ENCODE peak calls at places on chromosomes 2 and 18, in four cellular contexts. One of them, this sample, is unnamed.

GRCh38 chr2:174787485-174788205 is 23.4 kb upstream of the CHRNA1 start:
- DNase-seq in progenitor cell of endocrine pancreas: no peak
- DNase-seq in HCT116: no peak
- DNase-seq in stimulated activated CD4-positive, alpha-beta T cell treated with anti-CD3 and anti-CD28 coated beads, Interleukin-1b, Interleukin-23, amount 100 ng/mL, for 4 hours: no peak
- DNase-seq in this sample: peak

GRCh38 chr2:215764441-215765048 is 248.8 kb downstream of the MREG start:
- DNase-seq in progenitor cell of endocrine pancreas: no peak
- DNase-seq in HCT116: no peak
- DNase-seq in stimulated activated CD4-positive, alpha-beta T cell treated with anti-CD3 and anti-CD28 coated beads, Interleukin-1b, Interleukin-23, amount 100 ng/mL, for 4 hours: no peak
- DNase-seq in this sample: no peak

GRCh38 chr2:35960596-35960995 is 395.0 kb upstream of the CRIM1 start:
- DNase-seq in progenitor cell of endocrine pancreas: no peak
- DNase-seq in HCT116: no peak
- DNase-seq in stimulated activated CD4-positive, alpha-beta T cell treated with anti-CD3 and anti-CD28 coated beads, Interleukin-1b, Interleukin-23, amount 100 ng/mL, for 4 hours: no peak
- DNase-seq in this sample: no peak

GRCh38 chr2:228841475-228841874 is 429.6 kb downstream of the PID1 start:
- DNase-seq in progenitor cell of endocrine pancreas: no peak
- DNase-seq in HCT116: no peak
- DNase-seq in stimulated activated CD4-positive, alpha-beta T cell treated with anti-CD3 and anti-CD28 coated beads, Interleukin-1b, Interleukin-23, amount 100 ng/mL, for 4 hours: no peak
- DNase-seq in this sample: no peak

GRCh38 chr18:72833471-72833870 is 34.3 kb downstream of the NETO1 start:
- DNase-seq in progenitor cell of endocrine pancreas: no peak
- DNase-seq in HCT116: no peak
- DNase-seq in stimulated activated CD4-positive, alpha-beta T cell treated with anti-CD3 and anti-CD28 coated beads, Interleukin-1b, Interleukin-23, amount 100 ng/mL, for 4 hours: no peak
- DNase-seq in this sample: no peak

GRCh38 chr2:84958135-84959044 is 12.6 kb upstream of the KCMF1 start:
- DNase-seq in progenitor cell of endocrine pancreas: no peak
- DNase-seq in HCT116: peak
- DNase-seq in stimulated activated CD4-positive, alpha-beta T cell treated with anti-CD3 and anti-CD28 coated beads, Interleukin-1b, Interleukin-23, amount 100 ng/mL, for 4 hours: no peak
- DNase-seq in this sample: peak

GRCh38 chr2:7649461-7650228 is 732.4 kb downstream of the RNF144A start:
- DNase-seq in progenitor cell of endocrine pancreas: no peak
- DNase-seq in HCT116: no peak
- DNase-seq in stimulated activated CD4-positive, alpha-beta T cell treated with anti-CD3 and anti-CD28 coated beads, Interleukin-1b, Interleukin-23, amount 100 ng/mL, for 4 hours: no peak
- DNase-seq in this sample: no peak

GRCh38 chr2:218898109-218898878 is 17.6 kb downstream of the WNT10A start:
- DNase-seq in progenitor cell of endocrine pancreas: peak
- DNase-seq in HCT116: no peak
- DNase-seq in stimulated activated CD4-positive, alpha-beta T cell treated with anti-CD3 and anti-CD28 coated beads, Interleukin-1b, Interleukin-23, amount 100 ng/mL, for 4 hours: peak
- DNase-seq in this sample: no peak

GRCh38 chr2:160752475-160753330 is 259.1 kb upstream of the RBMS1 start:
- DNase-seq in progenitor cell of endocrine pancreas: no peak
- DNase-seq in HCT116: no peak
- DNase-seq in stimulated activated CD4-positive, alpha-beta T cell treated with anti-CD3 and anti-CD28 coated beads, Interleukin-1b, Interleukin-23, amount 100 ng/mL, for 4 hours: no peak
- DNase-seq in this sample: no peak

GRCh38 chr2:174561283-174562275 is 36.0 kb downstream of the WIPF1 start:
- DNase-seq in progenitor cell of endocrine pancreas: no peak
- DNase-seq in HCT116: no peak
- DNase-seq in stimulated activated CD4-positive, alpha-beta T cell treated with anti-CD3 and anti-CD28 coated beads, Interleukin-1b, Interleukin-23, amount 100 ng/mL, for 4 hours: no peak
- DNase-seq in this sample: no peak

GRCh38 chr2:98614024-98614739 is 5.8 kb downstream of the UNC50 start:
- DNase-seq in progenitor cell of endocrine pancreas: no peak
- DNase-seq in HCT116: no peak
- DNase-seq in stimulated activated CD4-positive, alpha-beta T cell treated with anti-CD3 and anti-CD28 coated beads, Interleukin-1b, Interleukin-23, amount 100 ng/mL, for 4 hours: no peak
- DNase-seq in this sample: no peak

GRCh38 chr2:33051586-33052385 is 105.0 kb downstream of the LTBP1 start:
- DNase-seq in progenitor cell of endocrine pancreas: no peak
- DNase-seq in HCT116: no peak
- DNase-seq in stimulated activated CD4-positive, alpha-beta T cell treated with anti-CD3 and anti-CD28 coated beads, Interleukin-1b, Interleukin-23, amount 100 ng/mL, for 4 hours: no peak
- DNase-seq in this sample: no peak

GRCh38 chr2:175126661-175127060 is 41.3 kb downstream of the ATF2 start:
- DNase-seq in progenitor cell of endocrine pancreas: no peak
- DNase-seq in HCT116: no peak
- DNase-seq in stimulated activated CD4-positive, alpha-beta T cell treated with anti-CD3 and anti-CD28 coated beads, Interleukin-1b, Interleukin-23, amount 100 ng/mL, for 4 hours: no peak
- DNase-seq in this sample: no peak

GRCh38 chr18:6557470-6558245 is 142.9 kb upstream of the L3MBTL4 start:
- DNase-seq in progenitor cell of endocrine pancreas: no peak
- DNase-seq in HCT116: no peak
- DNase-seq in stimulated activated CD4-positive, alpha-beta T cell treated with anti-CD3 and anti-CD28 coated beads, Interleukin-1b, Interleukin-23, amount 100 ng/mL, for 4 hours: no peak
- DNase-seq in this sample: no peak

GRCh38 chr2:44596537-44597320 is 235.0 kb downstream of the CAMKMT start:
- DNase-seq in progenitor cell of endocrine pancreas: no peak
- DNase-seq in HCT116: no peak
- DNase-seq in stimulated activated CD4-positive, alpha-beta T cell treated with anti-CD3 and anti-CD28 coated beads, Interleukin-1b, Interleukin-23, amount 100 ng/mL, for 4 hours: no peak
- DNase-seq in this sample: no peak

GRCh38 chr18:35039633-35040032 is 1.6 kb upstream of the MAPRE2 start:
- DNase-seq in progenitor cell of endocrine pancreas: no peak
- DNase-seq in HCT116: no peak
- DNase-seq in stimulated activated CD4-positive, alpha-beta T cell treated with anti-CD3 and anti-CD28 coated beads, Interleukin-1b, Interleukin-23, amount 100 ng/mL, for 4 hours: no peak
- DNase-seq in this sample: no peak

GRCh38 chr2:187338679-187339121 is 109.4 kb downstream of the CALCRL start:
- DNase-seq in progenitor cell of endocrine pancreas: no peak
- DNase-seq in HCT116: no peak
- DNase-seq in stimulated activated CD4-positive, alpha-beta T cell treated with anti-CD3 and anti-CD28 coated beads, Interleukin-1b, Interleukin-23, amount 100 ng/mL, for 4 hours: no peak
- DNase-seq in this sample: no peak

GRCh38 chr2:53632714-53633113 is 134.9 kb upstream of the CHAC2 start:
- DNase-seq in progenitor cell of endocrine pancreas: no peak
- DNase-seq in HCT116: no peak
- DNase-seq in stimulated activated CD4-positive, alpha-beta T cell treated with anti-CD3 and anti-CD28 coated beads, Interleukin-1b, Interleukin-23, amount 100 ng/mL, for 4 hours: no peak
- DNase-seq in this sample: no peak

GRCh38 chr18:63542069-63542468 is at the start of gene SERPINB12:
- DNase-seq in progenitor cell of endocrine pancreas: no peak
- DNase-seq in HCT116: no peak
- DNase-seq in stimulated activated CD4-positive, alpha-beta T cell treated with anti-CD3 and anti-CD28 coated beads, Interleukin-1b, Interleukin-23, amount 100 ng/mL, for 4 hours: no peak
- DNase-seq in this sample: no peak

GRCh38 chr2:218125626-218126080 is at the start of gene CXCR2:
- DNase-seq in progenitor cell of endocrine pancreas: no peak
- DNase-seq in HCT116: no peak
- DNase-seq in stimulated activated CD4-positive, alpha-beta T cell treated with anti-CD3 and anti-CD28 coated beads, Interleukin-1b, Interleukin-23, amount 100 ng/mL, for 4 hours: no peak
- DNase-seq in this sample: no peak

GRCh38 chr2:23524261-23524706 is 139.3 kb downstream of the KLHL29 start:
- DNase-seq in progenitor cell of endocrine pancreas: no peak
- DNase-seq in HCT116: peak
- DNase-seq in stimulated activated CD4-positive, alpha-beta T cell treated with anti-CD3 and anti-CD28 coated beads, Interleukin-1b, Interleukin-23, amount 100 ng/mL, for 4 hours: no peak
- DNase-seq in this sample: no peak

GRCh38 chr18:47413327-47413726 is 161.9 kb upstream of the SKOR2 start:
- DNase-seq in progenitor cell of endocrine pancreas: no peak
- DNase-seq in HCT116: no peak
- DNase-seq in stimulated activated CD4-positive, alpha-beta T cell treated with anti-CD3 and anti-CD28 coated beads, Interleukin-1b, Interleukin-23, amount 100 ng/mL, for 4 hours: no peak
- DNase-seq in this sample: no peak

GRCh38 chr2:237588044-237588696 is 2.4 kb downstream of the RAB17 start:
- DNase-seq in progenitor cell of endocrine pancreas: no peak
- DNase-seq in HCT116: no peak
- DNase-seq in stimulated activated CD4-positive, alpha-beta T cell treated with anti-CD3 and anti-CD28 coated beads, Interleukin-1b, Interleukin-23, amount 100 ng/mL, for 4 hours: no peak
- DNase-seq in this sample: no peak

GRCh38 chr2:239472220-239472775 is 71.5 kb upstream of the HDAC4 start:
- DNase-seq in progenitor cell of endocrine pancreas: no peak
- DNase-seq in HCT116: no peak
- DNase-seq in stimulated activated CD4-positive, alpha-beta T cell treated with anti-CD3 and anti-CD28 coated beads, Interleukin-1b, Interleukin-23, amount 100 ng/mL, for 4 hours: no peak
- DNase-seq in this sample: no peak

GRCh38 chr2:160467086-160467485 is 26.5 kb downstream of the RBMS1 start:
- DNase-seq in progenitor cell of endocrine pancreas: no peak
- DNase-seq in HCT116: no peak
- DNase-seq in stimulated activated CD4-positive, alpha-beta T cell treated with anti-CD3 and anti-CD28 coated beads, Interleukin-1b, Interleukin-23, amount 100 ng/mL, for 4 hours: no peak
- DNase-seq in this sample: no peak

This sample was measured in iPS DF 6.9.